ENCODE peak calls at places on chromosomes 1 and 21, in six cellular contexts. One of them, this sample, is unnamed.

GRCh38 chr1:166165661-166166399 is 971 bp downstream of the FAM78B start:
- DNase-seq in K562: no peak
- DNase-seq in IMR-90: no peak
- DNase-seq in PC-3: no peak
- DNase-seq in neuronal stem cell: peak
- DNase-seq in fibroblast of lung: peak
- DNase-seq in this sample: peak

GRCh38 chr1:229854620-229855019 is 212.4 kb upstream of the GALNT2 start:
- DNase-seq in neuronal stem cell: no peak
- DNase-seq in fibroblast of lung: no peak
- DNase-seq in PC-3: no peak
- DNase-seq in K562: no peak
- DNase-seq in IMR-90: no peak
- DNase-seq in this sample: no peak

GRCh38 chr1:202281316-202282016 is 60.3 kb downstream of the UBE2T start:
- DNase-seq in IMR-90: peak
- DNase-seq in neuronal stem cell: no peak
- DNase-seq in fibroblast of lung: peak
- DNase-seq in PC-3: peak
- DNase-seq in K562: no peak
- DNase-seq in this sample: peak

GRCh38 chr1:238624786-238625185 is 734.1 kb upstream of the ZP4 start:
- DNase-seq in PC-3: peak
- DNase-seq in fibroblast of lung: peak
- DNase-seq in IMR-90: peak
- DNase-seq in neuronal stem cell: no peak
- DNase-seq in K562: no peak
- DNase-seq in this sample: no peak

GRCh38 chr1:212529211-212529731 is 79.3 kb upstream of the ATF3 start:
- DNase-seq in fibroblast of lung: peak
- DNase-seq in neuronal stem cell: no peak
- DNase-seq in IMR-90: peak
- DNase-seq in PC-3: peak
- DNase-seq in K562: no peak
- DNase-seq in this sample: peak

GRCh38 chr1:20281801-20282200 is 8.9 kb upstream of the VWA5B1 start:
- DNase-seq in K562: no peak
- DNase-seq in neuronal stem cell: no peak
- DNase-seq in fibroblast of lung: peak
- DNase-seq in PC-3: peak
- DNase-seq in IMR-90: peak
- DNase-seq in this sample: peak

GRCh38 chr1:90671251-90671650 is 45.9 kb downstream of the BARHL2 start:
- DNase-seq in neuronal stem cell: no peak
- DNase-seq in K562: no peak
- DNase-seq in fibroblast of lung: no peak
- DNase-seq in PC-3: no peak
- DNase-seq in IMR-90: no peak
- DNase-seq in this sample: no peak

GRCh38 chr1:89865498-89866385 is 44.9 kb downstream of the LRRC8D start:
- DNase-seq in K562: no peak
- DNase-seq in IMR-90: peak
- DNase-seq in PC-3: peak
- DNase-seq in neuronal stem cell: no peak
- DNase-seq in fibroblast of lung: peak
- DNase-seq in this sample: peak

GRCh38 chr1:12075195-12076114 is 12.4 kb downstream of the TNFRSF8 start:
- DNase-seq in fibroblast of lung: peak
- DNase-seq in PC-3: no peak
- DNase-seq in IMR-90: peak
- DNase-seq in neuronal stem cell: no peak
- DNase-seq in K562: peak
- DNase-seq in this sample: peak

GRCh38 chr1:240031414-240031813 is 60.3 kb upstream of the FMN2 start:
- DNase-seq in neuronal stem cell: no peak
- DNase-seq in IMR-90: peak
- DNase-seq in PC-3: peak
- DNase-seq in K562: no peak
- DNase-seq in fibroblast of lung: peak
- DNase-seq in this sample: peak

GRCh38 chr1:209368864-209369598 is 214.5 kb upstream of the CAMK1G start:
- DNase-seq in fibroblast of lung: peak
- DNase-seq in IMR-90: peak
- DNase-seq in K562: no peak
- DNase-seq in PC-3: peak
- DNase-seq in neuronal stem cell: no peak
- DNase-seq in this sample: peak

GRCh38 chr21:46538262-46538661 is 66.6 kb downstream of the S100B start:
- DNase-seq in neuronal stem cell: no peak
- DNase-seq in fibroblast of lung: no peak
- DNase-seq in PC-3: no peak
- DNase-seq in IMR-90: no peak
- DNase-seq in K562: no peak
- DNase-seq in this sample: no peak

GRCh38 chr1:106680922-106681321 is 375.6 kb upstream of the PRMT6 start:
- DNase-seq in PC-3: no peak
- DNase-seq in fibroblast of lung: no peak
- DNase-seq in K562: no peak
- DNase-seq in neuronal stem cell: no peak
- DNase-seq in IMR-90: no peak
- DNase-seq in this sample: no peak

GRCh38 chr21:45301521-45302081 is 13.9 kb upstream of the POFUT2 start:
- DNase-seq in PC-3: no peak
- DNase-seq in neuronal stem cell: no peak
- DNase-seq in K562: no peak
- DNase-seq in IMR-90: no peak
- DNase-seq in fibroblast of lung: no peak
- DNase-seq in this sample: no peak

GRCh38 chr1:154807048-154807591 is 63.0 kb downstream of the KCNN3 start:
- DNase-seq in K562: no peak
- DNase-seq in neuronal stem cell: no peak
- DNase-seq in fibroblast of lung: no peak
- DNase-seq in IMR-90: no peak
- DNase-seq in PC-3: no peak
- DNase-seq in this sample: no peak

GRCh38 chr1:77370161-77370560 is 88.3 kb downstream of the AK5 start:
- DNase-seq in PC-3: no peak
- DNase-seq in neuronal stem cell: no peak
- DNase-seq in fibroblast of lung: no peak
- DNase-seq in IMR-90: peak
- DNase-seq in K562: no peak
- DNase-seq in this sample: no peak

DNA sequence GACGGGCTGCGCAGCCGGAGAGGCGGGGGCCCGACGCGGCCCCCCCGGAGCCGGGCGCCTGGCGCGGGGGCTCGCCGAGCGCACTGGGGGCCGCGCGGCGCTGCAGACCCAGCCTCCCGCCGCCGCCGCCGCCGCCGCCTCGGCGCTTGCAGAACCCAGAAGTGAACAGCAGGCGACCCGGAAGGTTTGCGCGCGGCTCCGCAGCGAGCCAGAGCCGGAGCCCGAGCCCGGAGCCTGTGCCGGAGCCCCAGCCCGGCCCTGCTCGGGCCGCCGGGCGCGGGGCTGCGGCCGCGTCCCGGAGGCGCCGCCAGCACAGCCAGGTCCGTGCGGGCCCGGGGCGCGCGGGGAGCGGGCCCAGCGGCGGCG is at the start of gene ZNF362:
- DNase-seq in neuronal stem cell: no peak
- DNase-seq in IMR-90: peak
- DNase-seq in K562: peak
- DNase-seq in PC-3: peak
- DNase-seq in fibroblast of lung: peak
- DNase-seq in this sample: peak
- H2AFZ ChIP-seq in neuronal stem cell: peak
- H2AFZ ChIP-seq in IMR-90: peak
- H2AFZ ChIP-seq in K562: peak
- H2AFZ ChIP-seq in PC-3: peak
- H2AFZ ChIP-seq in fibroblast of lung: peak
- H2AFZ ChIP-seq in this sample: peak

GRCh38 chr1:59083946-59084865 is 212.7 kb upstream of the FGGY start:
- DNase-seq in IMR-90: peak
- DNase-seq in PC-3: peak
- DNase-seq in neuronal stem cell: no peak
- DNase-seq in K562: peak
- DNase-seq in fibroblast of lung: peak
- DNase-seq in this sample: peak
- H3K9ac ChIP-seq in IMR-90: no peak
- H3K9ac ChIP-seq in PC-3: no peak
- H3K9ac ChIP-seq in neuronal stem cell: no peak
- H3K9ac ChIP-seq in K562: no peak
- H3K9ac ChIP-seq in fibroblast of lung: no peak
- H3K9ac ChIP-seq in this sample: peak

DNA sequence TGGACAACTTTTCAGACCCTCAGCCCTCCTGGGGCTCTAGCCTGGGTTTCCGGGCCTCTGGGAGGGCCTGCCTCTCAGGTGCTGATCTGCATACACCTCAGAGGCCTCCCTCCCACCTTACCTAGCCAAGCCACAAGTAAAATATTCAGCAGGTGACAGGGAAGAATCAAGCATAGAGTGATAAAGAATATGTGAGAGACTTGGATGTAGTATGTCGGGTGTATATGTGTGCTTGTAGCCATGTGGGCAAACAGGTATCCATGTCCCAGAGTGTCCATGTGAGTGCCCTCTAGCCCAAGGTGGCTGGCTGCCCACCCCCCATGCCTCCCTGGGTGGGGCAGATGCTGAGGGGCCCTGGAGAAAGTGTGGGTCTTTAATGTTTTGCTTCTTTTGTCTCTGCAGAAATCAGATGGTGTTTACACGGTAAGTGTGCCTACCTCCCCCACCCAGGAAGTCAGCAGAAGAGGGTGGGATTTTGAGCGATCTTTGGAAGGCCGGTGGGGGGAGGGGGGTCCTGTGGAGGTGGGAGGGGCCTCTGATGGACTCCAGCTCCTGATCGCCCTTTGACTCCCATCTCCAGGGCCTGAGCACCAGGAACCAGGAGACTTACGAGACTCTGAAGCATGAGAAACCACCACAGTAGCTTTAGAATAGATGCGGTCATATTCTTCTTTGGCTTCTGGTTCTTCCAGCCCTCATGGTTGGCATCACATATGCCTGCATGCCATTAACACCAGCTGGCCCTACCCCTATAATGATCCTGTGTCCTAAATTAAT is 3.4 kb downstream of the FCER1G start:
- DNase-seq in fibroblast of lung: no peak
- DNase-seq in K562: no peak
- DNase-seq in PC-3: no peak
- DNase-seq in neuronal stem cell: no peak
- DNase-seq in IMR-90: no peak
- DNase-seq in this sample: no peak
- H2AFZ ChIP-seq in fibroblast of lung: no peak
- H2AFZ ChIP-seq in K562: peak
- H2AFZ ChIP-seq in PC-3: no peak
- H2AFZ ChIP-seq in neuronal stem cell: no peak
- H2AFZ ChIP-seq in IMR-90: peak
- H2AFZ ChIP-seq in this sample: no peak

GRCh38 chr1:205455581-205456382 is at the start of gene BLACAT1:
- DNase-seq in fibroblast of lung: no peak
- DNase-seq in neuronal stem cell: no peak
- DNase-seq in IMR-90: no peak
- DNase-seq in K562: no peak
- DNase-seq in PC-3: no peak
- DNase-seq in this sample: no peak
- H3K9ac ChIP-seq in fibroblast of lung: no peak
- H3K9ac ChIP-seq in neuronal stem cell: peak
- H3K9ac ChIP-seq in IMR-90: no peak
- H3K9ac ChIP-seq in K562: no peak
- H3K9ac ChIP-seq in PC-3: no peak
- H3K9ac ChIP-seq in this sample: no peak

GRCh38 chr1:2212167-2212541 is 16.0 kb upstream of the SKI start:
- DNase-seq in PC-3: no peak
- DNase-seq in IMR-90: peak
- DNase-seq in fibroblast of lung: no peak
- DNase-seq in K562: no peak
- DNase-seq in neuronal stem cell: no peak
- DNase-seq in this sample: no peak
- H2AFZ ChIP-seq in PC-3: no peak
- H2AFZ ChIP-seq in IMR-90: peak
- H2AFZ ChIP-seq in fibroblast of lung: peak
- H2AFZ ChIP-seq in K562: peak
- H2AFZ ChIP-seq in neuronal stem cell: peak
- H2AFZ ChIP-seq in this sample: peak

DNA sequence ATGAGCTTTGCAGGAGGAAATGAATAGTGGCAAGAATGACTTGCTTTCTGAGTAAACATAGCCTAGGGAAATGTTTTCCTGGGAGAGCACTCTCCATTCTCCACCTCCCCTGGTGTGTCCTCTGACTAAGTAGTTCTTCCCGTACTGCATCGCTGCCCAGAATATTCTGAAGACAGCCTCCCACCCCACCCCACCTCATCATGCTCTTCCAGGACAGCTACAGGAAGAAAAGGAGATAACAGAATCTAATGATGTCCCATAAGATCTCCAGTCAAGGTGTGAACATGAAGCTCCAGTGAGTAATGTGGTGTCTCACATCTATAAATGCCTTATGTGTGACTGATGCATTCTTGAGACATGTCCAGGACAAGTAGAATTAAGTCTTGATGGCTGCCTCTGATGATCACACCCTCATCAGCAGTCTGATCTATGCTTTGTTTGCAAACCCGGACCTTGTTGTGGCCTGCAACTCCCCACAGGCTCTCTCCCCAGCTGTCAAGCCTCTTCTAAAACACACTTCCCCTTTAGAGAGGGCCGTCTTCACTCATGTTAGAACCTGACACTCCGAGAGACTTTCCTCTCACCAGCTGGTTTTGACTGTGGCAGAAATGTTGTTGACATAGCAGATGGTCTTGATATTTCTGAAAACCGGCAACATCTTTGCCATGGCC is 183.0 kb downstream of the CYYR1 start:
- DNase-seq in IMR-90: peak
- DNase-seq in PC-3: peak
- DNase-seq in fibroblast of lung: peak
- DNase-seq in K562: no peak
- DNase-seq in neuronal stem cell: no peak
- DNase-seq in this sample: peak
- H3K9ac ChIP-seq in IMR-90: no peak
- H3K9ac ChIP-seq in PC-3: peak
- H3K9ac ChIP-seq in fibroblast of lung: no peak
- H3K9ac ChIP-seq in K562: no peak
- H3K9ac ChIP-seq in neuronal stem cell: no peak
- H3K9ac ChIP-seq in this sample: peak

DNA sequence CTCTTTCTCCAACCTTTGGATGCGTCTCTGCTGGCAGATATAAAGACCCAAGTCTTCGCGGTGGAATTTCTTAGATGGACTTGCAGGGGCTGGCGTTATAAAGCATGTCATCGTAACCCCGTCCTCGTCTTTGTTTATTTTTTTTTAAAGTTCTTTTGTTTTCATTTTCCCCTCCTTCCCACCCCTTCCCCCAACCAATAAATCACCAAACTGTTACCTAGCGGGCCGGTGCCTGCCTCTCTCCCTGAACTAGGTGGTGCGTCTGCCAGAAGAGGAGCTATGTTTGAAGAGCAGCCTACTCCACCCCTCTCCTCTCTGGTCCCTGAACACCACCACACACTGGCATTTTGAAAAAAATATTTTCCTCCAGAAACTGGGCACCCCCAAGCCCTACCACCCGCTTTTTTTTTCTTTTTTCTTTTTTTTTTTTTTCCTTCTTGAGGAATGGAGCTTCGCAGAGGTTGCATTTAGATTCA is at the start of gene CACNA1E:
- DNase-seq in IMR-90: no peak
- DNase-seq in K562: no peak
- DNase-seq in neuronal stem cell: no peak
- DNase-seq in PC-3: no peak
- DNase-seq in fibroblast of lung: no peak
- DNase-seq in this sample: no peak
- H2AFZ ChIP-seq in IMR-90: peak
- H2AFZ ChIP-seq in K562: peak
- H2AFZ ChIP-seq in neuronal stem cell: peak
- H2AFZ ChIP-seq in PC-3: no peak
- H2AFZ ChIP-seq in fibroblast of lung: no peak
- H2AFZ ChIP-seq in this sample: peak